ENCODE peak calls at places on chromosomes 1 and 21, in eight cellular contexts. One of them, this sample, is unnamed.
A peak's percentile ranks its signal among the peaks of the same experiment; 100 is the strongest.

GRCh38 chr1:53554592-53555305 is 95.5 kb downstream of the DMRTB1 start:
- DNase-seq in tibial nerve: no peak
- DNase-seq in A549: no peak
- DNase-seq in stomach: no peak
- DNase-seq in ovary: peak; percentile 23
- DNase-seq in transverse colon: peak; percentile 4
- DNase-seq in suprapubic skin: peak; percentile 67
- DNase-seq in H1: no peak
- DNase-seq in this sample: peak; percentile 51

GRCh38 chr21:30306821-30307330 is 13.2 kb downstream of the KRTAP26-1 start:
- DNase-seq in tibial nerve: no peak
- DNase-seq in A549: no peak
- DNase-seq in stomach: peak; percentile 35
- DNase-seq in ovary: no peak
- DNase-seq in transverse colon: no peak
- DNase-seq in suprapubic skin: no peak
- DNase-seq in H1: no peak
- DNase-seq in this sample: no peak

GRCh38 chr1:113874017-113874879 is 2.7 kb upstream of the PTPN22 start:
- DNase-seq in tibial nerve: no peak
- DNase-seq in A549: peak; percentile 33
- DNase-seq in stomach: no peak
- DNase-seq in ovary: no peak
- DNase-seq in transverse colon: peak; percentile 49
- DNase-seq in suprapubic skin: no peak
- DNase-seq in H1: no peak
- DNase-seq in this sample: no peak

GRCh38 chr1:240099748-240100147 is 8.1 kb downstream of the FMN2 start:
- DNase-seq in tibial nerve: no peak
- DNase-seq in A549: no peak
- DNase-seq in stomach: no peak
- DNase-seq in ovary: no peak
- DNase-seq in transverse colon: no peak
- DNase-seq in suprapubic skin: no peak
- DNase-seq in H1: no peak
- DNase-seq in this sample: no peak

GRCh38 chr1:203201516-203202205 is 15.2 kb upstream of the CHI3L1 start:
- DNase-seq in tibial nerve: no peak
- DNase-seq in A549: no peak
- DNase-seq in stomach: peak; percentile 11
- DNase-seq in ovary: no peak
- DNase-seq in transverse colon: no peak
- DNase-seq in suprapubic skin: no peak
- DNase-seq in H1: no peak
- DNase-seq in this sample: peak; percentile 14

GRCh38 chr1:161031874-161032273 is 6.9 kb downstream of the TSTD1 start:
- DNase-seq in tibial nerve: no peak
- DNase-seq in A549: no peak
- DNase-seq in stomach: no peak
- DNase-seq in ovary: no peak
- DNase-seq in transverse colon: no peak
- DNase-seq in suprapubic skin: no peak
- DNase-seq in H1: no peak
- DNase-seq in this sample: no peak

GRCh38 chr1:17250601-17251000 is 1.7 kb downstream of the PADI3 start:
- DNase-seq in tibial nerve: no peak
- DNase-seq in A549: peak; percentile 82
- DNase-seq in stomach: no peak
- DNase-seq in ovary: no peak
- DNase-seq in transverse colon: peak; percentile 93
- DNase-seq in suprapubic skin: no peak
- DNase-seq in H1: no peak
- DNase-seq in this sample: no peak

GRCh38 chr1:37477946-37478345 is 3.6 kb downstream of the ZC3H12A start:
- DNase-seq in tibial nerve: no peak
- DNase-seq in A549: peak; percentile 19
- DNase-seq in stomach: no peak
- DNase-seq in ovary: no peak
- DNase-seq in transverse colon: peak; percentile 23
- DNase-seq in suprapubic skin: no peak
- DNase-seq in H1: no peak
- DNase-seq in this sample: no peak

GRCh38 chr1:40303790-40304189 is 13.3 kb downstream of the COL9A2 start:
- DNase-seq in tibial nerve: no peak
- DNase-seq in A549: no peak
- DNase-seq in stomach: no peak
- DNase-seq in ovary: no peak
- DNase-seq in transverse colon: no peak
- DNase-seq in suprapubic skin: peak; percentile 70
- DNase-seq in H1: no peak
- DNase-seq in this sample: no peak
- H3K4me1 ChIP-seq in tibial nerve: no peaks in the 10 kb centered on the region
- H3K4me1 ChIP-seq in A549: no peaks in the 10 kb centered on the region
- H3K4me1 ChIP-seq in stomach: peaks cover 13% of the 10 kb centered on the region
- H3K4me1 ChIP-seq in ovary: peaks cover 2% of the 10 kb centered on the region
- H3K4me1 ChIP-seq in transverse colon: no peaks in the 10 kb centered on the region
- H3K4me1 ChIP-seq in suprapubic skin: peaks cover 3% of the 10 kb centered on the region
- H3K4me1 ChIP-seq in H1: no peaks in the 10 kb centered on the region
- H3K4me1 ChIP-seq in this sample: no peaks in the 10 kb centered on the region

GRCh38 chr1:94926915-94927404 is at the start of gene CNN3:
- DNase-seq in tibial nerve: peak; percentile 78
- DNase-seq in A549: peak; percentile 87
- DNase-seq in stomach: peak; percentile 92
- DNase-seq in ovary: peak; percentile 97
- DNase-seq in transverse colon: peak; percentile 94
- DNase-seq in suprapubic skin: peak; percentile 93
- DNase-seq in H1: peak; percentile 92
- DNase-seq in this sample: peak; percentile 97
- TF ChIP-seq POLR2A in tibial nerve: peak; percentile 99
- TF ChIP-seq POLR2A in A549: peak; percentile 76
- TF ChIP-seq POLR2A in stomach: peak; percentile 89
- TF ChIP-seq POLR2A in ovary: peak; percentile 98
- TF ChIP-seq POLR2A in transverse colon: peak; percentile 98
- TF ChIP-seq POLR2A in suprapubic skin: peak; percentile 77
- TF ChIP-seq POLR2A in H1: peak; percentile 93
- TF ChIP-seq POLR2A in this sample: peak; percentile 98

DNA sequence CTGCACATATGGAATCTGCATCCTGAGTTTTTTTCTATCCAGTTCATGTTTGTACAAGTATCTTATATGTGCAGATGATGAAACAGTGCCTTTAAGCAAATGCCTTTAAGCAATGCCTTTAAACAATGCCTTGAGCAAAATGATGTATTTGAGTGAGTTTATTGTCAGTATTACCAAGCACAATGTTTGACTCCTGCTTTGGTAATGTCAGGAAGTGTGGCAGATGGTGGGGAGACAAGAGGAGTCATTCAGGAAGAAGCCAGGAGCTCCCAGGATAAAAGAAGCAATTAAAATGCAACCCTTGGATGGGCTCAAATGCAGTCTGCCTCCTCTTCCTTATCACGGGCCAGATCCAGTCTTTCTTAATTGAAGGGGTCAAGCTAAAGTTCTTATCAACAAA is 108.7 kb upstream of the KCNJ15 start:
- DNase-seq in tibial nerve: no peak
- DNase-seq in A549: peak; percentile 14
- DNase-seq in stomach: no peak
- DNase-seq in ovary: no peak
- DNase-seq in transverse colon: no peak
- DNase-seq in suprapubic skin: no peak
- DNase-seq in H1: no peak
- DNase-seq in this sample: no peak
- TF ChIP-seq EP300 in tibial nerve: no peak
- TF ChIP-seq EP300 in A549: no peak
- TF ChIP-seq EP300 in stomach: no peak
- TF ChIP-seq EP300 in ovary: no peak
- TF ChIP-seq EP300 in transverse colon: no peak
- TF ChIP-seq EP300 in suprapubic skin: no peak
- TF ChIP-seq EP300 in H1: no peak
- TF ChIP-seq EP300 in this sample: no peak

DNA sequence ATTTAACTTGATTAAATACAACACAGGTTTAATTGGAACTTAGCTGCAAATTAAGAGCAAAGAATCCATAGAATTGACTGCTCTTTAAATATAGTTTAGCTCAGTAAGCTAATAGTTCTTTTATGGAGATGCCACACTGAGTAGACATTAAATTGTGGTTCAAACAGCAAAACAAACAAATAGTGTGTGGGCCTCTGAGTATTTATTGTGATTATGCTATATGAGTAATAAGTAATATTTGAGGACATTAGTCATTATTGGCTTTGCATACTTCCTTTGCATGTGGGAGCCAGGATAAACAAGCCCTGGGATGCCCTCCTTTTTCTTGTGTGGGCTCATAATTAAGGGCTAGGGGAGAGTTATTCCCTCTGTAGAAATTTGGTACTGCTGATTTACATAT is 127.0 kb upstream of the DUSP10 start:
- DNase-seq in tibial nerve: no peak
- DNase-seq in A549: peak; percentile 32
- DNase-seq in stomach: no peak
- DNase-seq in ovary: no peak
- DNase-seq in transverse colon: no peak
- DNase-seq in suprapubic skin: no peak
- DNase-seq in H1: no peak
- DNase-seq in this sample: no peak
- H3K4me1 ChIP-seq in tibial nerve: no peaks in the 10 kb centered on the region
- H3K4me1 ChIP-seq in A549: peaks cover 19% of the 10 kb centered on the region
- H3K4me1 ChIP-seq in stomach: no peaks in the 10 kb centered on the region
- H3K4me1 ChIP-seq in ovary: no peaks in the 10 kb centered on the region
- H3K4me1 ChIP-seq in transverse colon: no peaks in the 10 kb centered on the region
- H3K4me1 ChIP-seq in suprapubic skin: peaks cover 9% of the 10 kb centered on the region
- H3K4me1 ChIP-seq in H1: no peaks in the 10 kb centered on the region
- H3K4me1 ChIP-seq in this sample: no peaks in the 10 kb centered on the region

DNA sequence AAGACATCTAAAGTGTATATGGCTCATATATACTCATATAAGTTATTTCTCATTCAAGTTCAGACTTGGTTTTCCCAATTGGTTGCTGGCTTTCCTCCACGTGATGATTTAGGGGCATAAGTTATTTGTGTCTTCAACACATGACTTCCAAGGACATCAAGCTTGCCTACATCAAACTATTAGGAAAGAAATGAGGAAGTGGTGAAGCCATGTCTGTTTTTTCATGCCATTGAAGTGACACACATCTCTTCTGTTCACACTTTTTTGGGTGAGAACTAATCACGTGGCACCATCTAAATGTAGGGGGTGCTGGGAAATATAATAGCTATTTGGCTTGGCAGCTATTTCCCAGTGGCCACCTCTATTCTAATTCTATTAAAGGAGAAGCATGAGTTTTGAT is 282.1 kb downstream of the OMA1 start:
- DNase-seq in tibial nerve: no peak
- DNase-seq in A549: no peak
- DNase-seq in stomach: no peak
- DNase-seq in ovary: no peak
- DNase-seq in transverse colon: no peak
- DNase-seq in suprapubic skin: no peak
- DNase-seq in H1: no peak
- DNase-seq in this sample: no peak
- TF ChIP-seq POLR2A in tibial nerve: no peak
- TF ChIP-seq POLR2A in A549: no peak
- TF ChIP-seq POLR2A in stomach: no peak
- TF ChIP-seq POLR2A in ovary: no peak
- TF ChIP-seq POLR2A in transverse colon: no peak
- TF ChIP-seq POLR2A in suprapubic skin: no peak
- TF ChIP-seq POLR2A in H1: no peak
- TF ChIP-seq POLR2A in this sample: no peak

DNA sequence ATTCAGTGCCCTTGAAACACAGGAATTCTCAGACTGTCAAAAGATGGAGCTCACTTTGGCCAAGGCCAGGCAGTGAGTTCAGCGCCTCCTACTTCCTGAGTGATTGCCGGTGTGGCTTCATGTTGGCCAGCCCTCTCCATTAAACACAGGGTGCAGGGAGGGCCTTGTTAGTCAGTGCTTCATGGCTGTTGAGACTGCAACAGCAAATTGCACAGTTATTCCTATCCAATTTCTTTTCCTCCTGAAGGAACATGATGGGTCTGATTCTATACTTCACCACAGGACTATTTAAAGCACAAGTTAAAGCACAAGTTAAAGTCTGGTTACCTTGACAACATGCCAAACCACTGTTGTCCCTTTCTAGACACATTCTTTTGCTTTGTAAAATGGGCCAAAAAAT is 156.6 kb downstream of the SIPA1L2 start:
- DNase-seq in tibial nerve: no peak
- DNase-seq in A549: peak; percentile 11
- DNase-seq in stomach: no peak
- DNase-seq in ovary: peak; percentile 50
- DNase-seq in transverse colon: no peak
- DNase-seq in suprapubic skin: no peak
- DNase-seq in H1: no peak
- DNase-seq in this sample: no peak
- TF ChIP-seq EP300 in tibial nerve: no peak
- TF ChIP-seq EP300 in A549: no peak
- TF ChIP-seq EP300 in stomach: no peak
- TF ChIP-seq EP300 in ovary: no peak
- TF ChIP-seq EP300 in transverse colon: no peak
- TF ChIP-seq EP300 in suprapubic skin: no peak
- TF ChIP-seq EP300 in H1: no peak
- TF ChIP-seq EP300 in this sample: no peak

DNA sequence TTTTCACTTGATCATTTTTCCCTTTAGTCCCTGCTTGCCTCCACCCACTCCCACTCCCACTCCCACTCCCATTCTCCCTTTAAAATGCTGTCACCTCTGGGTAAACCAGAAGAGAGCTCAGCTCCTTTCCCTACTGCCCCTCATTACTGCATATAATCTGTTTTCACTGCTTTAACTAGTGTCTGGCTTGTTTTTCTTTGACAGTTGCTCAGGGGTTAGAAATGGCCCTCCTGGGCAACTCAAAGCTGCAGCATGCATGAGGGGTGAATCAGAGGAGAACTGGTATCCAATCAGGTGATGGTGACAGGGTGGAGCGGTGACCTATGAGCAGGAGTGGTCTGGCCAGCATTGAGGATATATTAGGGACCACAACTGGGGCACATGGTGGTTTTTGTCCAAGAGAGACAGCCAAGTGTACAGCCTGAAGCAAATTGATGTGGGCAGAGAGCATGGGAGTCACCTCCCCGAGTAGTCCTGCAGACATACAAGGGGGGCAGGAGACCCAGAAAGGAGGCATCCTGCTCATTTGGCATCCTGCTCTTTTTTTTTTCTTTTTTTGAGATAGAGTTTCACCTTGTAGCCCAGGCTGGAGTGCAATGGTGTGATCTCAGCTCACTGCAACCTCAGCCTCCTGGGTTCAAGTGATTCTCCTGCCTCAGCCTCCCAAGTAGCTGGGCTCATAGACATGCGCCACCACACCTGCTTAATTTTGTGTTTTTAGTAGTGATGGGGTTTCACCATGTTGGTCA is 42.7 kb upstream of the SRSF10 start:
- DNase-seq in tibial nerve: no peak
- DNase-seq in A549: peak; percentile 74
- DNase-seq in stomach: no peak
- DNase-seq in ovary: no peak
- DNase-seq in transverse colon: peak; percentile 37
- DNase-seq in suprapubic skin: no peak
- DNase-seq in H1: no peak
- DNase-seq in this sample: no peak
- H3K4me1 ChIP-seq in tibial nerve: no peaks in the 10 kb centered on the region
- H3K4me1 ChIP-seq in A549: peaks cover 55% of the 10 kb centered on the region
- H3K4me1 ChIP-seq in stomach: peaks cover 41% of the 10 kb centered on the region
- H3K4me1 ChIP-seq in ovary: peaks cover 26% of the 10 kb centered on the region
- H3K4me1 ChIP-seq in transverse colon: peaks cover 60% of the 10 kb centered on the region
- H3K4me1 ChIP-seq in suprapubic skin: peaks cover 35% of the 10 kb centered on the region
- H3K4me1 ChIP-seq in H1: peaks cover 2% of the 10 kb centered on the region
- H3K4me1 ChIP-seq in this sample: peaks cover 60% of the 10 kb centered on the region

This sample was measured in sigmoid colon.